ENCODE peak calls at places on chromosomes 7 and 10, in five cellular contexts. B, P, D, T and F are unnamed samples.

GRCh38 chr10:100562008-100562672 is 26.4 kb downstream of the HIF1AN start:
- DNase-seq in B (peak), P (peak), D (peak), T (peak), F (peak)

GRCh38 chr7:92988941-92989540 is 128.7 kb downstream of the SAMD9 start:
- DNase-seq in B (no peak), P (no peak), D (no peak), T (no peak), F (no peak)

GRCh38 chr7:151963895-151964870 is 7.9 kb downstream of the GALNTL5 start:
- DNase-seq in B (no peak), P (no peak), D (no peak), T (no peak), F (no peak)

GRCh38 chr7:117251687-117252086 is 71.2 kb downstream of the WNT2 start:
- DNase-seq in B (no peak), P (peak), D (no peak), T (peak), F (peak)

GRCh38 chr10:88152720-88153119 is 289.3 kb downstream of the PTEN start:
- DNase-seq in B (no peak), P (peak), D (no peak), T (peak), F (peak)

GRCh38 chr10:116737582-116738358 is 4.6 kb downstream of the HSPA12A start:
- DNase-seq in B (no peak), P (no peak), D (peak), T (no peak), F (no peak)

GRCh38 chr7:33243319-33243881 is 114.0 kb downstream of the BBS9 start:
- DNase-seq in B (peak), P (peak), D (peak), T (peak), F (peak)

GRCh38 chr7:36165802-36166201 is 12.7 kb downstream of the EEPD1 start:
- DNase-seq in B (no peak), P (no peak), D (peak), T (no peak), F (no peak)

GRCh38 chr7:73976761-73977625 is 51.0 kb upstream of the ELN start:
- DNase-seq in B (no peak), P (no peak), D (no peak), T (no peak), F (no peak)

GRCh38 chr10:34647848-34648247 is 167.2 kb downstream of the PARD3 start:
- DNase-seq in B (no peak), P (no peak), D (no peak), T (no peak), F (no peak)

GRCh38 chr10:62597226-62597625 is 207.3 kb upstream of the ADO start:
- DNase-seq in B (no peak), P (no peak), D (no peak), T (no peak), F (no peak)

GRCh38 chr7:99050971-99051370 is 92.9 kb downstream of the SMURF1 start:
- DNase-seq in B (no peak), P (peak), D (no peak), T (peak), F (no peak)

GRCh38 chr10:7000063-7000462 is 410.8 kb downstream of the SFMBT2 start:
- DNase-seq in B (no peak), P (no peak), D (no peak), T (peak), F (no peak)

GRCh38 chr7:70790215-70791073 is 341.5 kb upstream of the GALNT17 start:
- DNase-seq in B (no peak), P (no peak), D (no peak), T (no peak), F (no peak)

GRCh38 chr7:6323936-6324701 is 51.7 kb upstream of the CYTH3 start:
- DNase-seq in B (no peak), P (no peak), D (peak), T (no peak), F (no peak)

GRCh38 chr10:72612203-72612826 is 13.6 kb downstream of the MICU1 start:
- DNase-seq in B (no peak), P (peak), D (no peak), T (no peak), F (no peak)

GRCh38 chr7:65235586-65235985 is 138.1 kb upstream of the ZNF92 start:
- DNase-seq in B (no peak), P (no peak), D (no peak), T (no peak), F (no peak)

GRCh38 chr10:35079763-35080162 is 10.4 kb downstream of the CUL2 start:
- DNase-seq in B (no peak), P (peak), D (no peak), T (peak), F (no peak)

GRCh38 chr10:69337312-69338132 is 59.2 kb downstream of the HK1 start:
- DNase-seq in B (no peak), P (peak), D (peak), T (peak), F (no peak)

GRCh38 chr10:116760919-116761318 is 18.6 kb upstream of the HSPA12A start:
- DNase-seq in B (no peak), P (no peak), D (no peak), T (no peak), F (no peak)

GRCh38 chr7:30559566-30559965 is 35.1 kb upstream of the GARS1 start:
- DNase-seq in B (no peak), P (peak), D (no peak), T (peak), F (no peak)

GRCh38 chr7:12630615-12630884 is 56.9 kb upstream of the ARL4A start:
- DNase-seq in B (no peak), P (no peak), D (no peak), T (no peak), F (no peak)

GRCh38 chr10:34397324-34397723 is 417.8 kb downstream of the PARD3 start:
- DNase-seq in B (no peak), P (peak), D (no peak), T (peak), F (no peak)

GRCh38 chr7:16241017-16241416 is 180.3 kb downstream of the CRPPA start:
- DNase-seq in B (no peak), P (no peak), D (no peak), T (no peak), F (no peak)

GRCh38 chr7:132168239-132168638 is 408.0 kb downstream of the PLXNA4 start:
- DNase-seq in B (no peak), P (no peak), D (no peak), T (no peak), F (no peak)

GRCh38 chr10:126314848-126315247 is 73.4 kb downstream of the ADAM12 start:
- DNase-seq in B (no peak), P (no peak), D (no peak), T (no peak), F (no peak)

GRCh38 chr10:126312167-126312566 is 76.1 kb downstream of the ADAM12 start:
- DNase-seq in B (no peak), P (no peak), D (no peak), T (no peak), F (no peak)

GRCh38 chr10:126321455-126321854 is 66.8 kb downstream of the ADAM12 start:
- DNase-seq in B (no peak), P (peak), D (no peak), T (no peak), F (no peak)

DNA sequence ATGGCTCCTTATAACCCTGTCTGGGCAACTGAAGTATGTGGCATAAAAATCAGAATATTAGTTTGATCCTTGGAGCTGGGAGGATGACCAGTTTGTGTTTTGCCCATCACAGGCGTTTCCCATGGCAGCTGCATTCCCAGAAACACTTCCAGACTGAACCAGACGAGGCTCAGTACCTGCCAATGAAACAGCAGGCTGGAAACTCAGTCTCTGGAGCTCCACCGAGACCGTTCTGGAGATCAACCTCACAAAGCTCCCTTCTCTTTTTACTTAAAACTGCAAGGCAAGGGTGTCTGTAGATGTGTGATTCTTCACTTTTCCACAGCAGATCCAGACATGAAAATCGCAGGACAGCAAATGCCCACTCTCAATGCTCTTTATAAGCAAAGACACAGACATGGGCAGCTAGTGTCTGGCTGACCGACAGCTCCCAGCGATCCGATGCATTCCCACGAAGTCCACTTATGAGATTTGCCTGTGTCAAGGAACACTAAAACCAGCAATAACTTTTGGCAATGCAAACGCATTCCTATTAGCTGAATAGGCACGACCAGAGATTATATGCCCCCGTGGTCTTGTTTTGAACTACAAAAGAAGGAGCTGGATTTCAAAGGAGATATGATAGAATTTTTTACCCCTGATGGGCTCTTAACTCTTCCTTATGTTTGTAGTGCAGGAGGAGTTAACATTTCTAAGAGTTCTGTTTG is 72.7 kb downstream of the ADAM12 start:
- DNase-seq in B (no peak), P (peak), D (no peak), T (peak), F (no peak)
- H3K4me3 ChIP-seq in B (no peak), P (peak), D (no peak), T (no peak), F (no peak)

GRCh38 chr10:50991496-50992355 is 82.6 kb upstream of the PRKG1 start:
- DNase-seq in B (peak), P (peak), D (peak), T (no peak), F (no peak)

GRCh38 chr10:50992356-50992866 is 81.9 kb upstream of the PRKG1 start:
- DNase-seq in B (peak), P (peak), D (peak), T (no peak), F (no peak)

GRCh38 chr10:50990568-50991495 is 83.5 kb upstream of the PRKG1 start:
- DNase-seq in B (peak), P (peak), D (peak), T (peak), F (no peak)

GRCh38 chr10:50987934-50988333 is 86.4 kb upstream of the PRKG1 start:
- DNase-seq in B (no peak), P (no peak), D (no peak), T (no peak), F (no peak)

DNA sequence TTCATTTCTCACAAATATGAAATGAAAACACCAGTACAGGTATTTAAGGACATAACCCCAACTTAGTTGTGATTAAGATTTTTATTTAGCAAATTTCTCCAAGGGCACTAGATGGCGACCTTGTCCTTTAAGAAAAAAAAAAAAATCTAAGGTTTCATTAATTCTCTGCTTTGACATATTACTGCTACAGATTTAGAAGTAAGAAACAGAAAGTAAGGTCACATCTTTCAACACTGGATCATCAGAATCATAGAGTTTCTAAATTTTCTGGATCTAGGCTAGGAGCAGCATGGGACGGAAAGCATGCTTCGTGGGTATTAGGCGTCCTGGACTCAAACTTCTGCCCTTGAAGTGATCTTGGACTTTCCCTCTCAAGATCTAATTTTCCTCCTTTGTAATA is 85.5 kb upstream of the PRKG1 start:
- DNase-seq in B (no peak), P (peak), D (peak), T (peak), F (peak)
- TF ChIP-seq CTCF in B (peak), P (peak), D (peak), T (peak), F (peak)

GRCh38 chr7:128835231-128835751 is 5.1 kb downstream of the FLNC start:
- DNase-seq in B (no peak), P (no peak), D (no peak), T (no peak), F (no peak)

GRCh38 chr7:128833148-128833938 is 3.1 kb downstream of the FLNC start:
- DNase-seq in B (peak), P (peak), D (peak), T (peak), F (no peak)

GRCh38 chr7:128832880-128833147 is 2.6 kb downstream of the FLNC start:
- DNase-seq in B (no peak), P (no peak), D (no peak), T (no peak), F (no peak)

GRCh38 chr7:128831994-128832879 is 2.0 kb downstream of the FLNC start:
- DNase-seq in B (peak), P (peak), D (peak), T (peak), F (no peak)

GRCh38 chr7:128833939-128834310 is 3.7 kb downstream of the FLNC start:
- DNase-seq in B (peak), P (peak), D (no peak), T (no peak), F (no peak)
- H3K4me3 ChIP-seq in B (peak), P (peak), D (peak), T (peak), F (no peak)

DNA sequence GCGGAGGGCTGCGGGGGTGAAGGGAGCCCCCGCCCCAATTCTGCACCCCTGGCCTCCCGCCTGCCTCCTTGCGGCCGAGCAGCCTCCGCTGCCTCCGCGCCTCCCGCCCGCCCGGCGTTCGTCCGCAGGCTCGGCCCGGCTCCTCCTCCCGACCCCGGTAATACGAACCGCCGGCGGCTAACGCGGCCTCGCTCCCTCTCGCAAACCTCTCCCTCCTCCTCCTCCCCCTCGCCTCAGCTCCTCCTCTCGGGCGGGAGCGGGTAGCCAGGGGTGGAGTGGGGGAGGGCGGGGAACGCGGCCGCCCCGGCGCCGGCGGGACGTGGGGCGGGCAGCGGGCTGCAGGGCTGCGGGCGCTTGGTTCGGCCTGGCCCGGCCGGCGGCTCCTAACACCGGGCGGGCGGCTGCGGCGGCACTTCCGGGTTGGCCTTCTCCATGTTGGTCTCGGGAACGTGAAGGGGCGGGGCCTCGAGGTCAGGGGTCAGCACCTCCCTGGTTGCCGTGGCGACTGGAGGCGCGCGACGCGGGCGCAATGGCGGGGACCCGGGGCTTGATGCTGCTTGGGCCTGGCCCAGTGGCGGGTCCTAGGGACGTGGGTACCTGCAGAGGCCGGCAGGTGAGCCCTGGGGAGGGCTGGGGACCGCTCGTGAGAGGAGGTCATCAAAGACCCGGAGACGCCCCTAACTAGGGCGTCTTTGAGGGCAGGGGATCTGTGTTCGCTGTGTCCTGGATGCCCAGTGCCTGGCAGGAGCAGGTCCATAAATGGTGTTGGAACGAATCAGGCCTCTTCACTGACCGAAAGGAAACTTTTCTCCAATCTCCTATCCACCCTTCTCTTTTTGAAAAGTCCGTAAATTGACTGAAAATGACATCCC is at the start of gene RAB11FIP2:
- DNase-seq in B (peak), P (peak), D (peak), T (peak), F (peak)
- TF ChIP-seq CTCF in B (peak), P (peak), D (no peak), T (peak), F (peak)